ENCODE peak calls at places on chromosomes 3 and 15, in eight cellular contexts. D is GM10248; M is NCI-H1417; O is NK-92 treated with Interleukin-12 subunit alpha and Interleukin-12 subunit beta, amount 100 ng/mL, for 24 hours; P is HEK293T; R is naive thymus-derived CD8-positive, alpha-beta T cell; Y is foreskin fibroblast; F is NCI-H510A. B is an unnamed sample.

GRCh38 chr15:74725845-74726773 is 781 bp upstream of the CYP1A1 start:
- DNase-seq in F (no peak), O (no peak), D (peak), Y (no peak), P (peak), R (peak), M (peak), B (peak)

GRCh38 chr15:59388670-59389069 is 16.0 kb upstream of the MYO1E start:
- DNase-seq in Y (no peak), O (no peak), R (no peak), F (no peak), P (no peak), M (no peak), D (no peak), B (no peak)

GRCh38 chr3:194058189-194058571 is 77.8 kb upstream of the HES1 start:
- DNase-seq in Y (peak), P (peak), M (peak), F (peak), D (peak), O (no peak), R (no peak), B (peak)

GRCh38 chr3:57078366-57079220 is 18.1 kb downstream of the SPATA12 start:
- DNase-seq in O (no peak), F (no peak), P (peak), Y (no peak), R (no peak), D (peak), M (peak), B (peak)

GRCh38 chr15:98658831-98659699 is 10.7 kb downstream of the IGF1R start:
- DNase-seq in F (no peak), O (peak), Y (no peak), D (peak), P (peak), R (peak), M (peak), B (peak)

GRCh38 chr3:140904521-140904920 is 37.1 kb upstream of the SLC25A36 start:
- DNase-seq in M (no peak), F (no peak), P (no peak), D (no peak), R (no peak), Y (no peak), O (no peak), B (no peak)

GRCh38 chr15:77696871-77697270 is 64.2 kb upstream of the LINGO1 start:
- DNase-seq in M (no peak), P (no peak), D (no peak), R (no peak), O (no peak), Y (no peak), F (no peak), B (no peak)

GRCh38 chr15:40511472-40512133 is 40.8 kb downstream of the CHST14 start:
- DNase-seq in P (no peak), R (no peak), D (peak), F (no peak), O (no peak), M (no peak), Y (peak), B (peak)

GRCh38 chr3:181709537-181710279 is 2.0 kb upstream of the SOX2 start:
- DNase-seq in O (peak), D (no peak), Y (peak), P (no peak), F (no peak), M (peak), R (no peak), B (peak)

GRCh38 chr15:67185621-67186225 is 68.7 kb downstream of the AAGAB start:
- DNase-seq in D (no peak), M (no peak), P (no peak), R (no peak), F (no peak), Y (peak), O (no peak), B (no peak)

GRCh38 chr15:69398541-69398940 is 15.6 kb upstream of the KIF23 start:
- DNase-seq in P (no peak), F (no peak), Y (peak), O (no peak), R (no peak), D (no peak), M (no peak), B (peak)

B was measured in RPMI8226.